ENCODE peak calls at places on chromosome X, in eight cellular contexts. K is uterus, C is pancreas, A is lung, N is GM12865, J is dorsolateral prefrontal cortex, M is right atrium auricular region, S is GM12878. Z is an unnamed sample.

GRCh38 chrX:141760761-141761160 is 62.2 kb upstream of the SPANXD start:
- DNase-seq in M (no peak), A (no peak), S (no peak), N (no peak), K (no peak), J (no peak), C (no peak), Z (peak)

GRCh38 chrX:115362334-115363095 is 73.0 kb downstream of the LUZP4 start:
- DNase-seq in K (no peak), M (no peak), S (no peak), C (no peak), N (peak), J (no peak), A (no peak), Z (no peak)

GRCh38 chrX:120642871-120643270 is 13.0 kb upstream of the C1GALT1C1 start:
- DNase-seq in M (no peak), S (no peak), J (no peak), K (no peak), A (no peak), N (no peak), C (no peak), Z (no peak)

GRCh38 chrX:86829786-86830185 is 681.5 kb downstream of the DACH2 start:
- DNase-seq in N (no peak), A (no peak), K (no peak), S (no peak), J (no peak), M (no peak), C (no peak), Z (no peak)

GRCh38 chrX:49282647-49283011 is 13.0 kb downstream of the PPP1R3F start:
- DNase-seq in J (peak), S (no peak), K (peak), N (no peak), A (no peak), C (no peak), M (no peak), Z (no peak)

GRCh38 chrX:6708676-6709075 is 173.8 kb upstream of the VCX3A start:
- DNase-seq in M (no peak), C (no peak), K (no peak), J (no peak), S (no peak), A (no peak), N (no peak), Z (no peak)

GRCh38 chrX:5898463-5898862 is 330.2 kb downstream of the NLGN4X start:
- DNase-seq in S (no peak), A (no peak), M (no peak), N (no peak), J (no peak), C (no peak), K (no peak), Z (no peak)

GRCh38 chrX:111352424-111352823 is 59.6 kb downstream of the DCX start:
- DNase-seq in N (no peak), C (peak), J (no peak), K (peak), M (no peak), A (no peak), S (no peak), Z (peak)

GRCh38 chrX:105821471-105822081 is 763 bp upstream of the NRK start:
- DNase-seq in S (no peak), K (no peak), A (no peak), M (no peak), C (peak), N (no peak), J (no peak), Z (peak)

GRCh38 chrX:118499295-118499694 is 3.7 kb downstream of the DOCK11 start:
- DNase-seq in N (no peak), M (no peak), K (no peak), A (no peak), S (no peak), C (no peak), J (no peak), Z (no peak)

GRCh38 chrX:25034889-25035288 is 19.1 kb upstream of the ARX start:
- DNase-seq in K (no peak), A (no peak), S (no peak), M (no peak), J (no peak), C (no peak), N (no peak), Z (no peak)

GRCh38 chrX:138917781-138918180 is 206.3 kb upstream of the FGF13 start:
- DNase-seq in N (no peak), C (no peak), K (no peak), S (no peak), J (no peak), M (no peak), A (no peak), Z (peak)

GRCh38 chrX:114924846-114925245 is 92.6 kb downstream of the IL13RA2 start:
- DNase-seq in N (no peak), K (no peak), M (no peak), A (no peak), C (no peak), S (no peak), J (no peak), Z (no peak)

GRCh38 chrX:10618911-10619310 is 1.5 kb downstream of the MID1 start:
- DNase-seq in A (no peak), M (no peak), N (no peak), J (no peak), C (no peak), K (no peak), S (no peak), Z (no peak)

GRCh38 chrX:10990418-10990817 is 120.7 kb upstream of the HCCS start:
- DNase-seq in C (no peak), K (no peak), A (no peak), N (no peak), J (no peak), S (no peak), M (no peak), Z (no peak)

GRCh38 chrX:117839544-117839943 is 277.1 kb downstream of the KLHL13 start:
- DNase-seq in A (no peak), N (peak), C (no peak), K (no peak), S (no peak), M (no peak), J (no peak), Z (no peak)

GRCh38 chrX:18545771-18546170 is 120.4 kb downstream of the CDKL5 start:
- DNase-seq in K (no peak), A (no peak), M (no peak), C (no peak), J (no peak), N (no peak), S (no peak), Z (no peak)

GRCh38 chrX:66638591-66639500 is at the start of gene EDA2R:
- DNase-seq in J (no peak), N (peak), A (peak), M (no peak), K (peak), S (peak), C (peak), Z (peak)

GRCh38 chrX:112642349-112642748 is 37.4 kb downstream of the LHFPL1 start:
- DNase-seq in N (peak), M (no peak), C (peak), J (no peak), A (peak), S (no peak), K (peak), Z (peak)

GRCh38 chrX:136126892-136127406 is 20.4 kb upstream of the FHL1 start:
- DNase-seq in K (no peak), J (no peak), A (no peak), M (no peak), C (no peak), N (no peak), S (no peak), Z (no peak)

GRCh38 chrX:138847930-138848329 is 136.4 kb upstream of the FGF13 start:
- DNase-seq in C (no peak), K (no peak), M (no peak), N (no peak), J (no peak), A (no peak), S (no peak), Z (no peak)

GRCh38 chrX:103699243-103699642 is 11.5 kb upstream of the TMEM31 start:
- DNase-seq in J (no peak), K (no peak), M (no peak), N (no peak), S (no peak), C (no peak), A (no peak), Z (no peak)

GRCh38 chrX:13194291-13195103 is 125.4 kb downstream of the ATXN3L start:
- DNase-seq in C (peak), N (peak), S (no peak), J (no peak), A (no peak), M (no peak), K (no peak), Z (no peak)

GRCh38 chrX:150690126-150690525 is 3.1 kb upstream of the MTMR1 start:
- DNase-seq in C (no peak), J (no peak), M (no peak), S (no peak), N (no peak), A (no peak), K (no peak), Z (peak)

GRCh38 chrX:42967681-42968080 is 189.7 kb upstream of the PPP1R2C start:
- DNase-seq in N (no peak), K (no peak), J (no peak), A (no peak), M (no peak), C (no peak), S (no peak), Z (no peak)

GRCh38 chrX:34578237-34578636 is 78.8 kb downstream of the TMEM47 start:
- DNase-seq in A (no peak), J (no peak), S (no peak), N (no peak), C (no peak), M (no peak), K (no peak), Z (no peak)

GRCh38 chrX:55007633-55008032 is 7.5 kb downstream of the APEX2 start:
- DNase-seq in C (peak), M (peak), J (no peak), K (peak), A (peak), S (no peak), N (no peak), Z (peak)

GRCh38 chrX:153728095-153728494 is 3.4 kb downstream of the ABCD1 start:
- DNase-seq in N (no peak), C (no peak), S (no peak), A (no peak), J (no peak), M (no peak), K (no peak), Z (no peak)
- H3K4me3 ChIP-seq in N (no peak), C (no peak), S (no peak), A (no peak), J (no peak), M (no peak), K (no peak), Z (no peak)

GRCh38 chrX:154457491-154458115 is 478 bp upstream of the PLXNA3 start:
- DNase-seq in C (peak), A (no peak), M (no peak), S (no peak), J (no peak), K (peak), N (peak), Z (no peak)
- H3K4me3 ChIP-seq in C (peak), A (peak), M (peak), S (peak), J (peak), K (peak), N (peak), Z (peak)

GRCh38 chrX:41394293-41394692 is 52.9 kb upstream of the NYX start:
- DNase-seq in J (no peak), A (no peak), S (no peak), C (no peak), N (no peak), K (no peak), M (no peak), Z (no peak)

GRCh38 chrX:41397228-41397627 is 49.9 kb upstream of the NYX start:
- DNase-seq in K (no peak), S (no peak), M (no peak), J (no peak), A (no peak), N (no peak), C (no peak), Z (no peak)

GRCh38 chrX:41397768-41398167 is 49.4 kb upstream of the NYX start:
- DNase-seq in M (no peak), J (no peak), C (no peak), A (no peak), K (no peak), S (no peak), N (no peak), Z (no peak)
- H3K4me3 ChIP-seq in M (no peak), J (no peak), C (no peak), A (no peak), K (no peak), S (no peak), N (no peak), Z (no peak)

GRCh38 chrX:129984196-129984962 is 1.9 kb downstream of the BCORL1 start:
- DNase-seq in K (peak), M (no peak), S (no peak), N (peak), A (no peak), C (peak), J (no peak), Z (no peak)
- H3K4me3 ChIP-seq in K (no peak), M (no peak), S (peak), N (peak), A (peak), C (no peak), J (peak), Z (peak)

GRCh38 chrX:52265713-52266112 is 81.0 kb downstream of the MAGED4 start:
- DNase-seq in K (no peak), A (no peak), S (no peak), M (no peak), J (no peak), C (no peak), N (no peak), Z (no peak)

GRCh38 chrX:52261125-52261462 is 76.4 kb downstream of the MAGED4 start:
- DNase-seq in C (no peak), N (no peak), J (no peak), K (no peak), M (no peak), A (no peak), S (no peak), Z (no peak)

GRCh38 chrX:52263417-52263816 is 78.7 kb downstream of the MAGED4 start:
- DNase-seq in C (no peak), N (no peak), A (no peak), M (no peak), S (no peak), J (no peak), K (no peak), Z (no peak)

GRCh38 chrX:52262195-52262546 is 77.5 kb downstream of the MAGED4 start:
- DNase-seq in S (no peak), C (no peak), K (no peak), A (no peak), J (no peak), M (no peak), N (no peak), Z (no peak)

DNA sequence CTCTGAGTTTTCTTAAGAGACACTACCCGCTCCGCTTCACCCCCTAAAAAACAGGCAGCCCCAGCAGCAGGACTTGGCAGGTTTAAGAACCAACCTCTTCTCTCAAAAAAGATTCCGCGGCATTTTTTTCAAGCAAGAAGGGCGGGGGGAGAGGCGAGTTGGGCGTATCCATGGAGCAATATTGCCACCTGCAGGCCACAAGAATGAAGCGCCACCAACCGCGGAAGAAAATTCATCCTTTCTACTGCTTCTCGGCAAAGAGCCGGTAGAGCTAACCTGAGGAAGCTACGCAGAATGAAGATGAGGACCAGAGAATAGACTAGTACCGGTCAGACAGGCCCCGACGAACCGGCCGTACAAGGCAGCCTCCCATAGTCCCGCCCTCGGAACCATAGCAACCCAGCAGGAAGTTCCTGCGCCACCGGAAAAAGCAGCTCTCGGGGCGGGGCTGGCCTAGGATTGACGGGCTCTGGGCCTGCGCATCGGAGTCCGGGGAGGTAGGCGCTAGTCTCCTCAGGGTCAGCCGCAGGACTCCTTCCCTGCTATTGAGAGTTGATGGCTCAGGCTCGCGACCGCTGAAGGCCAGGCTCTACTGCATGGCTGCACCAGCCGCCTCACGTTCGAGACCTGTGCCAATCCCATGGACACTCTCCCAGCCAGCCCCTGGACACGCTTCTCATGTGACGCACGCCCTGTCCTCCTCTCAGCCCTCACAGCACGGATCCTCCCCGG is 76.9 kb downstream of the MAGED4 start:
- DNase-seq in J (peak), K (peak), S (peak), C (peak), M (peak), A (peak), N (peak), Z (peak)
- H3K4me3 ChIP-seq in J (peak), K (peak), S (peak), C (peak), M (peak), A (peak), N (peak), Z (peak)

DNA sequence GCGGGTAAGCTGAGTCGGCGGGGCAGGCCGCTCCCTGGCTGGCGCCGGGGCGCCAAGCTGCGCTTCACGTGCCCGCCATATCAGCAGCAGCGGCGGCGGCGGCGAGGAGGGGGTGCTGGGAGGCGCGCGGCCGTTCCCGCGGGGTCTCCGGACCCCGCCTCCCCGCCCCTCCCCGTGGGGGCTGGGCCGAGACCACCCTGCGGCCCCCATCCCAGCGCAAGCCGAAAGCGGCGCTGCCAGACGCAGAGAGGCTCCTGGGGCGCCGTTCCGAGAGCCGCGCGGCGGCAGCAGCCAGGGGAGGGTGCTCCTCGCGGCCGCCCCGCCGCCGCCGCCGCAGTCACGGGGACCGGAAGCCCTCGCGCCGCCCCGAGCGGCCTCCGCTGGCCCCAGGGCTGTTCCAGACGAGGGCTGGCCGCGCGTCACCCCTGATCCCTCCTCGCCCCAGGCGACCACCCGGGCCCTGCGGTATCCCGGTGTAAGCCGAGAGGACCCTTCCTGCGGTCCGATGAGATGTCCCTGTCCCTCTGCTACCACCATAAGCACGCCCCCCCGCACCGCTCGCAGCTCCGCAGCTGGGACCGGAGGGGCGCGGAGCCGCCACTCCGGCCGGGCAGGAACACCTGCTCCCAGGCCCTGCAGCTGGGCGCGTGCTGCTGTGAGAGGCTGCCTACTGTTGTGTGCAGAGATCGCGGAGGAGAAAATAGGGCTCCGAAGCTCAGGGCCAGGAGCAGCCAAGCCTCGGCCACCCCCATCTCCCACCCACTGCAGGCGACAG is 7.4 kb upstream of the BCOR start:
- DNase-seq in K (peak), N (peak), A (no peak), S (no peak), C (peak), M (no peak), J (no peak), Z (no peak)
- H3K4me3 ChIP-seq in K (peak), N (peak), A (peak), S (peak), C (peak), M (peak), J (peak), Z (peak)